ENCODE peak calls at places on chromosomes 7 and 10, in ten cellular contexts. Q, Y, O, L, A, W, D, K, F and R are unnamed samples.

GRCh38 chr10:48627984-48628609 is 23.2 kb upstream of the ARHGAP22 start:
- DNase-seq in O (no peak), F (no peak), K (no peak), D (no peak), Q (no peak), A (no peak), W (no peak), L (no peak), Y (no peak), R (no peak)

GRCh38 chr7:37977243-37977642 is 56.8 kb downstream of the EPDR1 start:
- DNase-seq in W (no peak), K (no peak), L (no peak), Y (no peak), Q (no peak), D (peak; percentile 64), F (no peak), A (no peak), O (no peak), R (no peak)

GRCh38 chr7:108235451-108236061 is 105.4 kb upstream of the LAMB4 start:
- DNase-seq in L (no peak), A (no peak), D (no peak), O (no peak), Y (no peak), F (peak; percentile 37), Q (no peak), K (peak; percentile 58), W (no peak), R (no peak)

GRCh38 chr7:36210542-36210941 is 57.5 kb downstream of the EEPD1 start:
- DNase-seq in L (no peak), O (no peak), W (no peak), Y (no peak), Q (no peak), A (no peak), K (no peak), D (no peak), F (no peak), R (no peak)

GRCh38 chr10:118823256-118823907 is 68.6 kb upstream of the CACUL1 start:
- DNase-seq in D (no peak), F (no peak), A (no peak), K (no peak), Q (no peak), Y (no peak), W (no peak), L (no peak), O (no peak), R (no peak)

GRCh38 chr7:146172112-146172511 is 55.5 kb downstream of the CNTNAP2 start:
- DNase-seq in O (no peak), Y (no peak), K (peak; percentile 1), F (peak; percentile 1), L (no peak), Q (no peak), D (no peak), W (no peak), A (no peak), R (no peak)

GRCh38 chr7:90455163-90456030 is 14.0 kb upstream of the PTTG1IP2 start:
- DNase-seq in W (no peak), D (peak; percentile 75), Y (no peak), O (no peak), L (peak; percentile 31), K (peak; percentile 60), F (peak; percentile 57), Q (peak; percentile 72), A (peak; percentile 35), R (no peak)

GRCh38 chr7:134458806-134459698 is at the start of gene AKR1B1:
- DNase-seq in K (peak; percentile 95), D (no peak), F (peak; percentile 89), L (peak; percentile 98), W (peak; percentile 95), O (peak; percentile 87), A (peak; percentile 93), Q (peak; percentile 97), Y (peak; percentile 84), R (peak; percentile 95)

GRCh38 chr7:77284633-77285032 is 85.0 kb upstream of the FGL2 start:
- DNase-seq in Q (no peak), A (no peak), Y (no peak), F (no peak), K (no peak), O (no peak), L (no peak), D (no peak), W (no peak), R (no peak)

GRCh38 chr10:19576576-19576975 is 239.7 kb upstream of the PLXDC2 start:
- DNase-seq in Q (no peak), K (no peak), A (no peak), Y (no peak), O (no peak), L (no peak), D (no peak), F (no peak), W (no peak), R (no peak)

GRCh38 chr10:20515654-20516053 is 381.5 kb downstream of the NEBL start:
- DNase-seq in L (no peak), A (no peak), F (no peak), W (no peak), Y (no peak), K (no peak), O (no peak), Q (no peak), D (no peak), R (no peak)

GRCh38 chr7:150405584-150406310 is 26.6 kb downstream of the ZNF775 start:
- DNase-seq in O (peak; percentile 23), L (no peak), A (peak; percentile 65), Q (peak; percentile 39), Y (no peak), D (no peak), F (no peak), K (peak; percentile 50), W (peak; percentile 76), R (no peak)

GRCh38 chr7:64882341-64883112 is 20.5 kb upstream of the ZNF273 start:
- DNase-seq in Q (no peak), K (peak; percentile 26), D (no peak), O (no peak), F (no peak), Y (no peak), A (no peak), L (no peak), W (peak; percentile 84), R (peak; percentile 87)

GRCh38 chr10:7000063-7000462 is 410.8 kb downstream of the SFMBT2 start:
- DNase-seq in F (no peak), W (no peak), L (no peak), D (no peak), K (no peak), A (no peak), Y (no peak), O (no peak), Q (no peak), R (no peak)

GRCh38 chr7:41134873-41135250 is 568.0 kb downstream of the INHBA start:
- DNase-seq in Y (no peak), K (no peak), F (no peak), Q (no peak), D (no peak), O (no peak), L (no peak), A (no peak), W (no peak), R (no peak)

GRCh38 chr7:325811-326210 is 35.8 kb downstream of the FOXL3 start:
- DNase-seq in F (no peak), K (no peak), Q (no peak), D (no peak), Y (no peak), A (no peak), O (no peak), W (peak; percentile 2), L (no peak), R (no peak)

GRCh38 chr7:140397784-140398750 is at the start of gene SLC37A3:
- DNase-seq in Y (peak; percentile 85), F (peak; percentile 84), A (peak; percentile 94), L (peak; percentile 90), D (peak; percentile 92), W (peak; percentile 94), Q (peak; percentile 92), O (peak; percentile 80), K (peak; percentile 86), R (peak; percentile 91)

GRCh38 chr7:5495581-5496375 is 72.1 kb upstream of the TNRC18 start:
- DNase-seq in W (peak; percentile 86), F (no peak), K (no peak), D (no peak), L (no peak), O (no peak), Q (peak; percentile 67), Y (no peak), A (peak; percentile 29), R (peak; percentile 86)

GRCh38 chr10:78350286-78350685 is 316.6 kb downstream of the RPS24 start:
- DNase-seq in O (no peak), Q (no peak), W (no peak), A (no peak), F (no peak), Y (no peak), K (no peak), L (no peak), D (no peak), R (no peak)